ENCODE peak calls at places on chromosome 2, in ten cellular contexts. Z is left ventricle myocardium inferior, C is HTR-8/SVneo, H is HL-60, E is T-helper 2 cell, J is posterior vena cava, K is NCI-H1105 treated with DMSO at 0.1 percent for 48 hours, X is left ventricle myocardium superior, B is fibroblast of mammary gland, I is BJ. Q is an unnamed sample.

GRCh38 chr2:43748333-43748732 is 25.5 kb upstream of the DYNC2LI1 start:
- DNase-seq in Z (no peak), C (no peak), H (no peak), E (no peak), J (no peak), K (no peak), X (no peak), B (no peak), I (no peak), Q (no peak)

GRCh38 chr2:217062774-217063173 is 202.9 kb upstream of the TNP1 start:
- DNase-seq in Z (no peak), C (no peak), H (no peak), E (no peak), J (no peak), K (no peak), X (no peak), B (no peak), I (no peak), Q (no peak)

GRCh38 chr2:17879137-17879912 is 858 bp downstream of the KCNS3 start:
- DNase-seq in Z (peak), C (peak), H (no peak), E (no peak), J (peak), K (peak), X (peak), B (peak), I (no peak), Q (no peak)

GRCh38 chr2:190318931-190319556 is 582 bp downstream of the HIBCH start:
- DNase-seq in Z (no peak), C (peak), H (peak), E (no peak), J (no peak), K (peak), X (peak), B (no peak), I (no peak), Q (peak)

GRCh38 chr2:222208010-222208690 is 90.6 kb downstream of the PAX3 start:
- DNase-seq in Z (no peak), C (no peak), H (no peak), E (no peak), J (no peak), K (no peak), X (no peak), B (no peak), I (no peak), Q (no peak)

GRCh38 chr2:10390369-10390801 is 57.7 kb downstream of the ODC1 start:
- DNase-seq in Z (no peak), C (no peak), H (peak), E (no peak), J (no peak), K (no peak), X (no peak), B (peak), I (no peak), Q (no peak)

GRCh38 chr2:949894-950626 is 589 bp upstream of the SNTG2 start:
- DNase-seq in Z (no peak), C (no peak), H (no peak), E (no peak), J (no peak), K (peak), X (no peak), B (no peak), I (no peak), Q (no peak)

GRCh38 chr2:26691140-26691539 is 1.4 kb upstream of the KCNK3 start:
- DNase-seq in Z (no peak), C (no peak), H (no peak), E (no peak), J (no peak), K (no peak), X (no peak), B (no peak), I (no peak), Q (no peak)

GRCh38 chr2:173187911-173188788 is 112.5 kb downstream of the MAP3K20 start:
- DNase-seq in Z (no peak), C (no peak), H (no peak), E (no peak), J (no peak), K (no peak), X (no peak), B (peak), I (no peak), Q (no peak)

Q was measured in Kasumi-1.